ENCODE peak calls at places on chromosomes 13 and 19, in six cellular contexts. U is CD8-positive, alpha-beta memory T cell; P is upper lobe of right lung; N is left lung; Y is GM23248; F is colonic mucosa. I is an unnamed sample.

GRCh38 chr19:38666662-38667448 is 19.4 kb downstream of the ACTN4 start:
- DNase-seq in U (peak; percentile 42), P (no peak), N (no peak), Y (peak; percentile 90), F (no peak), I (peak; percentile 74)

GRCh38 chr19:41860419-41861097 is 503 bp downstream of the RPS19 start:
- DNase-seq in U (no peak), P (no peak), N (peak; percentile 53), Y (peak; percentile 56), F (no peak), I (no peak)

GRCh38 chr19:47839913-47840312 is 18.2 kb downstream of the CRX start:
- DNase-seq in U (no peak), P (no peak), N (no peak), Y (peak; percentile 14), F (no peak), I (no peak)

GRCh38 chr13:46861959-46862358 is 34.9 kb downstream of the HTR2A start:
- DNase-seq in U (no peak), P (no peak), N (no peak), Y (no peak), F (no peak), I (no peak)

GRCh38 chr19:48969276-48970138 is 4.4 kb downstream of the FTL start:
- DNase-seq in U (no peak), P (peak; percentile 68), N (no peak), Y (peak; percentile 43), F (no peak), I (no peak)

GRCh38 chr13:46871557-46871956 is 25.3 kb downstream of the HTR2A start:
- DNase-seq in U (no peak), P (no peak), N (no peak), Y (no peak), F (no peak), I (peak; percentile 37)

GRCh38 chr13:26220575-26220974 is 1.5 kb downstream of the RNF6 start:
- DNase-seq in U (no peak), P (no peak), N (no peak), Y (peak; percentile 75), F (no peak), I (peak; percentile 68)

GRCh38 chr13:40408602-40409001 is 257.8 kb downstream of the FOXO1 start:
- DNase-seq in U (no peak), P (no peak), N (no peak), Y (peak; percentile 43), F (no peak), I (no peak)

GRCh38 chr19:48533770-48534169 is 18.2 kb upstream of the SULT2B1 start:
- DNase-seq in U (no peak), P (no peak), N (no peak), Y (no peak), F (no peak), I (no peak)

GRCh38 chr19:17889609-17890214 is 18.0 kb downstream of the SLC5A5 start:
- DNase-seq in U (no peak), P (no peak), N (peak; percentile 34), Y (peak; percentile 63), F (no peak), I (peak; percentile 40)

GRCh38 chr13:106104281-106104901 is 431.1 kb downstream of the EFNB2 start:
- DNase-seq in U (no peak), P (no peak), N (no peak), Y (peak; percentile 90), F (no peak), I (peak; percentile 84)

GRCh38 chr13:112877976-112878955 is 90.7 kb upstream of the MCF2L start:
- DNase-seq in U (no peak), P (no peak), N (peak; percentile 26), Y (no peak), F (no peak), I (no peak)

GRCh38 chr13:110815471-110816204 is 99.2 kb downstream of the ANKRD10 start:
- DNase-seq in U (no peak), P (peak; percentile 30), N (no peak), Y (no peak), F (no peak), I (peak; percentile 41)

GRCh38 chr13:106700007-106700950 is 132.3 kb upstream of the ARGLU1 start:
- DNase-seq in U (no peak), P (no peak), N (no peak), Y (peak; percentile 8), F (no peak), I (no peak)

GRCh38 chr13:45206340-45206739 is 5.5 kb upstream of the KCTD4 start:
- DNase-seq in U (no peak), P (no peak), N (no peak), Y (peak; percentile 96), F (no peak), I (peak; percentile 96)

GRCh38 chr19:23093832-23094231 is 23.0 kb upstream of the ZNF730 start:
- DNase-seq in U (no peak), P (no peak), N (no peak), Y (no peak), F (no peak), I (no peak)

GRCh38 chr13:27353166-27353583 is 71.2 kb upstream of the GTF3A start:
- DNase-seq in U (no peak), P (no peak), N (no peak), Y (peak; percentile 40), F (no peak), I (no peak)

GRCh38 chr19:11453468-11454341 is 18.3 kb downstream of the PRKCSH start:
- DNase-seq in U (no peak), P (no peak), N (no peak), Y (no peak), F (no peak), I (no peak)

GRCh38 chr19:31332096-31332495 is 17.1 kb downstream of the TSHZ3 start:
- DNase-seq in U (no peak), P (no peak), N (no peak), Y (peak; percentile 44), F (no peak), I (no peak)

GRCh38 chr19:31334101-31334848 is 15.0 kb downstream of the TSHZ3 start:
- DNase-seq in U (no peak), P (no peak), N (no peak), Y (peak; percentile 71), F (no peak), I (peak; percentile 91)

GRCh38 chr19:31335716-31336115 is 13.5 kb downstream of the TSHZ3 start:
- DNase-seq in U (no peak), P (no peak), N (no peak), Y (no peak), F (no peak), I (no peak)

GRCh38 chr19:31337007-31337914 is 12.0 kb downstream of the TSHZ3 start:
- DNase-seq in U (no peak), P (no peak), N (no peak), Y (no peak), F (no peak), I (no peak)

GRCh38 chr19:31334849-31335624 is 14.2 kb downstream of the TSHZ3 start:
- DNase-seq in U (no peak), P (no peak), N (peak; percentile 5), Y (peak; percentile 36), F (no peak), I (peak; percentile 76)
- H3K4me1 ChIP-seq in U (peaks cover 9% of the 10 kb centered on the region), P (peaks cover 17% of the 10 kb centered on the region), N (peaks cover 36% of the 10 kb centered on the region), Y (peaks cover 48% of the 10 kb centered on the region), F (no peaks in the 10 kb centered on the region), I (peaks cover 59% of the 10 kb centered on the region)

DNA sequence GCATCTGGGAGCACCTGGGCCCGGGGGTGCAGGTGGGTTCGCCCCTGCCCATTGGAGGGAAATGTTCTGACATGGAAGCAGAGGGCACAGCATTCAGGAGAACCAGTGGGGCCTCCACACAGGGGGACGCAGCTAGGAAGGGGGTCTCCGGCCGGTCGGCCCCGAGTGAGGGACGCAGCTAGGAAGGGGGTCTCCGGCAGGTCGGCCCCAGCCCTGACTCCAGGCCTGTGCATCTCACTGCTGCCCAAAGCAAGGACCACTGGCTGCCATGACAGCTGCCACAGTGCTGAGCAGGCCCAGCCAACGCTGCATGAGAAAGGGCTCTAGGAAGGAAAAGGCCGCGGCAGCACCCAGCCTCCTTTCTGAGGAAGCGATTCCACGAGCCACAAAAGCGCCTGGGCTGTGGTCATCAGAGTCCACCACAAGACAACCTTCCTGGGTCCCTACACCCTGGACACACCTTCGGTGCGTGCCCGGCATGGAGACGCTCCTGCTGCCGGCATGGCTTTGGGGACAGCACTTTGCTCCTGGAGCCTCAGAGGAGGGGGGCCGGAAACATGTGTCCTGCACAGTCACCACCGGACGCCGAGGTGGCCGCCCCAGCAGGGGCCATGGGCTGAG is 9.7 kb downstream of the RASA3 start:
- DNase-seq in U (no peak), P (no peak), N (no peak), Y (no peak), F (no peak), I (no peak)
- H3K4me1 ChIP-seq in U (peaks cover 88% of the 10 kb centered on the region), P (peaks cover 67% of the 10 kb centered on the region), N (peaks cover 67% of the 10 kb centered on the region), Y (peaks cover 24% of the 10 kb centered on the region), F (no peaks in the 10 kb centered on the region), I (peaks cover 7% of the 10 kb centered on the region)

GRCh38 chr19:45517238-45517637 is 10.0 kb downstream of the VASP start:
- DNase-seq in U (no peak), P (no peak), N (no peak), Y (no peak), F (no peak), I (no peak)

GRCh38 chr19:45512881-45513483 is 5.7 kb downstream of the VASP start:
- DNase-seq in U (no peak), P (no peak), N (no peak), Y (no peak), F (no peak), I (no peak)

GRCh38 chr19:45515081-45515624 is 7.9 kb downstream of the VASP start:
- DNase-seq in U (peak; percentile 23), P (peak; percentile 74), N (peak; percentile 83), Y (no peak), F (peak; percentile 71), I (no peak)

GRCh38 chr19:45515807-45516401 is 8.6 kb downstream of the VASP start:
- DNase-seq in U (no peak), P (peak; percentile 80), N (peak; percentile 64), Y (no peak), F (peak; percentile 76), I (no peak)

GRCh38 chr19:45514376-45515051 is 7.2 kb downstream of the VASP start:
- DNase-seq in U (no peak), P (peak; percentile 83), N (peak; percentile 72), Y (no peak), F (peak; percentile 92), I (peak; percentile 51)
- H3K4me1 ChIP-seq in U (peaks cover 53% of the 10 kb centered on the region), P (peaks cover 49% of the 10 kb centered on the region), N (peaks cover 81% of the 10 kb centered on the region), Y (peaks cover 5% of the 10 kb centered on the region), F (peaks cover 57% of the 10 kb centered on the region), I (peaks cover 22% of the 10 kb centered on the region)

GRCh38 chr13:24212674-24213073 is 52.2 kb downstream of the SPATA13 start:
- DNase-seq in U (no peak), P (no peak), N (no peak), Y (no peak), F (no peak), I (no peak)
- H3K4me1 ChIP-seq in U (peaks cover 4% of the 10 kb centered on the region), P (peaks cover 4% of the 10 kb centered on the region), N (peaks cover 25% of the 10 kb centered on the region), Y (peaks cover 16% of the 10 kb centered on the region), F (no peaks in the 10 kb centered on the region), I (peaks cover 7% of the 10 kb centered on the region)

I was measured in mammary epithelial cell.